ENCODE peak calls at places on chromosome 2, in eight cellular contexts. Q is PC-3, N is cardiac muscle cell, O is kidney epithelial cell, W is left ventricle myocardium inferior, D is IMR-90, C is fibroblast of lung, G is mammary epithelial cell. U is an unnamed sample. For H3K36me3, the result is how much of the 10 kb centered on the place peaks cover.

GRCh38 chr2:234841321-234842015 is 110.3 kb upstream of the SH3BP4 start:
- DNase-seq in C (no peak), G (no peak), D (no peak), O (no peak), Q (no peak), W (no peak), N (no peak), U (no peak)

GRCh38 chr2:176565641-176566323 is 296.5 kb downstream of the MTX2 start:
- DNase-seq in G (no peak), W (no peak), Q (no peak), D (peak), C (peak), O (no peak), N (no peak), U (no peak)

GRCh38 chr2:108413731-108414130 is 35.3 kb upstream of the GCC2 start:
- DNase-seq in N (no peak), O (no peak), Q (peak), W (no peak), G (no peak), C (no peak), D (no peak), U (no peak)

GRCh38 chr2:26243643-26244478 is 571 bp downstream of the HADHA start:
- DNase-seq in N (peak), D (peak), W (no peak), O (no peak), G (peak), Q (peak), C (peak), U (no peak)

GRCh38 chr2:213122730-213123129 is 28.7 kb downstream of the IKZF2 start:
- DNase-seq in D (no peak), Q (peak), O (no peak), G (no peak), W (no peak), N (no peak), C (no peak), U (no peak)

GRCh38 chr2:27006602-27007415 is 26.0 kb upstream of the TMEM214 start:
- DNase-seq in N (no peak), G (no peak), W (no peak), Q (no peak), D (no peak), O (no peak), C (no peak), U (no peak)

GRCh38 chr2:106108351-106108750 is 85.8 kb downstream of the UXS1 start:
- DNase-seq in Q (peak), O (no peak), W (no peak), C (peak), N (peak), D (peak), G (no peak), U (peak)

GRCh38 chr2:18834341-18834740 is 245.0 kb upstream of the NT5C1B start:
- DNase-seq in O (no peak), C (peak), D (peak), W (no peak), N (peak), Q (peak), G (peak), U (peak)

GRCh38 chr2:207239222-207239674 is 73.5 kb upstream of the KLF7 start:
- DNase-seq in W (peak), Q (peak), D (peak), O (peak), C (peak), G (peak), N (peak), U (peak)

GRCh38 chr2:95402370-95403203 is at the start of gene FAHD2A:
- DNase-seq in O (no peak), D (peak), W (peak), G (peak), Q (peak), N (peak), C (peak), U (peak)

GRCh38 chr2:225616372-225616771 is 216.9 kb downstream of the NYAP2 start:
- DNase-seq in G (peak), C (no peak), W (no peak), Q (no peak), O (no peak), D (no peak), N (no peak), U (no peak)

GRCh38 chr2:74835831-74836674 is 2.1 kb downstream of the HK2 start:
- DNase-seq in N (peak), Q (peak), W (no peak), G (peak), D (peak), C (peak), O (no peak), U (no peak)

GRCh38 chr2:237131749-237132148 is 46.1 kb downstream of the COPS8 start:
- DNase-seq in N (no peak), G (no peak), O (no peak), Q (no peak), W (no peak), D (no peak), C (peak), U (no peak)

GRCh38 chr2:237134831-237135230 is 49.1 kb downstream of the COPS8 start:
- DNase-seq in O (no peak), C (no peak), D (no peak), Q (no peak), W (no peak), G (no peak), N (no peak), U (no peak)

GRCh38 chr2:237134321-237134720 is 48.6 kb downstream of the COPS8 start:
- DNase-seq in Q (no peak), C (no peak), D (no peak), W (no peak), N (no peak), G (no peak), O (no peak), U (no peak)

GRCh38 chr2:237130562-237131421 is 45.1 kb downstream of the COPS8 start:
- DNase-seq in Q (no peak), G (no peak), W (no peak), D (no peak), O (no peak), C (no peak), N (no peak), U (no peak)

GRCh38 chr2:237132799-237133198 is 47.1 kb downstream of the COPS8 start:
- DNase-seq in C (no peak), D (no peak), G (peak), W (no peak), O (no peak), Q (peak), N (no peak), U (peak)
- TF ChIP-seq CTCF in C (peak), D (peak), G (peak), W (peak), O (peak), Q (peak), N (peak), U (peak)

DNA sequence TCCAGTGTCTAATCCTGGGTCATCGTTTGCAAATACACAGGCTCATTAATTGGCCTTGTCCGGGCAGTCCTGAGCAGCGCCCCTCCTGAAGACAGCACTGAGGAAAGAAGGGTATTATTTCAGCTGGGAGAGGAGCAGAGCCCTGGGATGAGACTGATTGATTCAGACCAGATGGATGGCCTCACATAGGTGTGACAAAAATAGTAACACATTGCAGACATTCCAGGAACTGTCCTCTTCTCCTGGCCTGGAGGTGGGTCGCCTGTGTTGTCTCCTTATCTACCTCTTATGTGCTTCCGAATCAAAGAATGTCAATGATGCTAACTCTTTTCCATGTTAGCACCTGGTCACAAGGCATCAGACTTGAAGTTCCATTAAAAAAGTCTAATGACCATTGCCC is 45.9 kb downstream of the ZEB2 start:
- DNase-seq in W (no peak), C (no peak), O (no peak), Q (no peak), G (no peak), D (no peak), N (no peak), U (no peak)
- H3K36me3 ChIP-seq in W (under half), C (under half), O (under half), Q (under half), G (under half), D (under half), N (under half), U (under half)

GRCh38 chr2:161427413-161428239 is 11.5 kb downstream of the TBR1 start:
- DNase-seq in G (no peak), C (peak), O (no peak), N (no peak), W (no peak), Q (no peak), D (no peak), U (no peak)
- H3K4me3 ChIP-seq in G (no peak), C (peak), O (no peak), N (no peak), W (peak), Q (no peak), D (no peak), U (no peak)

GRCh38 chr2:101277111-101277510 is 24.4 kb downstream of the CNOT11 start:
- DNase-seq in G (no peak), Q (peak), O (no peak), W (no peak), N (peak), D (peak), C (peak), U (no peak)
- TF ChIP-seq CTCF in G (no peak), Q (peak), O (no peak), W (no peak), N (no peak), D (no peak), C (peak), U (no peak)

GRCh38 chr2:152678808-152679207 is 38.5 kb downstream of the PRPF40A start:
- DNase-seq in D (no peak), Q (no peak), N (no peak), W (no peak), G (no peak), C (no peak), O (no peak), U (no peak)
- H3K36me3 ChIP-seq in D (under half), Q (half or more), N (half or more), W (half or more), G (under half), C (under half), O (under half), U (half or more)

GRCh38 chr2:161238559-161239415 is 69.4 kb upstream of the PSMD14 start:
- DNase-seq in O (no peak), Q (peak), C (peak), W (peak), N (peak), G (peak), D (peak), U (peak)
- H3K4me3 ChIP-seq in O (peak), Q (peak), C (peak), W (peak), N (peak), G (peak), D (peak), U (no peak)

DNA sequence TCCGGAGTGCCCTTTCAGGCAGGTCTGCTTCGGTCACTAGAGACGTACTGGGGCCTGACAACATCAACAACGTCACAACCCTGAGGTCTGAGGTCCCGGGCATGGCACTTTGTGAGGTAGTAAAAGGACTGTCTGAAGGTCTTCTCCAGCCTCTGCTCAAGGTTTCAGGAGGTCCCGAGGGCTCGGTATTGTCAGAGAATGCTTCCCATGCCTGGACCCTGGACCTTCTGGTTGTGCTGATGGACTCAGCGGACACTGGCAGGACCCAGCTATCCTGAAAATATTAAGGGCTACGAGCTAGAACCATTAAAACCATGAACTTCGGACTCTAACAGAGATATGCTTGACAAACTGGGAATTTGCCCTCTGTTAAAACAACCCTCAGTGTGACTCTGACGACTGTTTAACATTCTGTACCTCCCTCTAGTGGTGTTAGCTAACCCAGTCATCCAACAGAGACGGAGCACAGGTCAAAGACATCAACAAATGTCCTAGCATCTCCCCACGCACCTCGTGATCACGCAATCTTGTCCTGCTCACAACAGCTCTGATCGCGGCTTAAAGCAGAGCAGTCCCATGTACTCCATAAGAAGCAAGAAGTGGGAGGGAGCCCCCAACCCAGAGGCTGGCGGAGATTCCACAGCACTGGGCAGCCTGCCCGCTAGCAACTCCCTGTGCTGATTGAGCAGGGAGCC is 96.5 kb downstream of the CCDC93 start:
- DNase-seq in O (no peak), W (no peak), C (peak), Q (peak), D (peak), N (peak), G (no peak), U (no peak)
- TF ChIP-seq CTCF in O (peak), W (no peak), C (peak), Q (peak), D (peak), N (peak), G (no peak), U (no peak)

GRCh38 chr2:171554991-171555615 is 32.8 kb downstream of the CYBRD1 start:
- DNase-seq in N (peak), W (no peak), G (no peak), O (no peak), C (no peak), D (no peak), Q (no peak), U (no peak)
- H3K36me3 ChIP-seq in N (under half), W (under half), G (under half), O (under half), C (under half), D (under half), Q (under half), U (under half)

U was measured in adrenal gland.